ENCODE peak calls at places on chromosomes 6 and 20, in four cellular contexts. One of them, this sample, is unnamed.
A peak's percentile ranks its signal among the peaks of the same experiment; 100 is the strongest.

GRCh38 chr6:99746261-99746895 is 139.7 kb downstream of the PRDM13 start:
- DNase-seq in CD8-positive, alpha-beta T cell: peak; percentile 61
- DNase-seq in choroid plexus epithelial cell: peak; percentile 90
- DNase-seq in A549: peak; percentile 72
- DNase-seq in this sample: peak; percentile 82

GRCh38 chr20:40863337-40863919 is 165.2 kb upstream of the TOP1 start:
- DNase-seq in CD8-positive, alpha-beta T cell: no peak
- DNase-seq in choroid plexus epithelial cell: no peak
- DNase-seq in A549: no peak
- DNase-seq in this sample: no peak

GRCh38 chr20:52812231-52812847 is 159.8 kb upstream of the TSHZ2 start:
- DNase-seq in CD8-positive, alpha-beta T cell: no peak
- DNase-seq in choroid plexus epithelial cell: no peak
- DNase-seq in A549: peak; percentile 10
- DNase-seq in this sample: no peak

GRCh38 chr6:110566346-110567125 is 90.1 kb upstream of the SLC22A16 start:
- DNase-seq in CD8-positive, alpha-beta T cell: no peak
- DNase-seq in choroid plexus epithelial cell: no peak
- DNase-seq in A549: no peak
- DNase-seq in this sample: no peak

GRCh38 chr20:3315110-3315509 is 76.1 kb upstream of the SLC4A11 start:
- DNase-seq in CD8-positive, alpha-beta T cell: no peak
- DNase-seq in choroid plexus epithelial cell: no peak
- DNase-seq in A549: no peak
- DNase-seq in this sample: peak; percentile 28

GRCh38 chr6:51846531-51846930 is 240.9 kb downstream of the PKHD1 start:
- DNase-seq in CD8-positive, alpha-beta T cell: no peak
- DNase-seq in choroid plexus epithelial cell: no peak
- DNase-seq in A549: no peak
- DNase-seq in this sample: no peak

GRCh38 chr6:28167068-28167467 is 25.4 kb downstream of the ZKSCAN8 start:
- DNase-seq in CD8-positive, alpha-beta T cell: no peak
- DNase-seq in choroid plexus epithelial cell: peak; percentile 36
- DNase-seq in A549: no peak
- DNase-seq in this sample: peak; percentile 94

GRCh38 chr6:34457747-34458462 is 8.0 kb upstream of the PACSIN1 start:
- DNase-seq in CD8-positive, alpha-beta T cell: no peak
- DNase-seq in choroid plexus epithelial cell: no peak
- DNase-seq in A549: no peak
- DNase-seq in this sample: no peak

GRCh38 chr20:11902264-11902663 is 15.4 kb upstream of the BTBD3 start:
- DNase-seq in CD8-positive, alpha-beta T cell: no peak
- DNase-seq in choroid plexus epithelial cell: peak; percentile 82
- DNase-seq in A549: peak; percentile 14
- DNase-seq in this sample: peak; percentile 42

GRCh38 chr6:95091823-95092436 is 485.4 kb upstream of the MANEA start:
- DNase-seq in CD8-positive, alpha-beta T cell: no peak
- DNase-seq in choroid plexus epithelial cell: peak; percentile 87
- DNase-seq in A549: peak; percentile 54
- DNase-seq in this sample: peak; percentile 76

GRCh38 chr6:140011537-140011936 is 637.1 kb upstream of the CITED2 start:
- DNase-seq in CD8-positive, alpha-beta T cell: no peak
- DNase-seq in choroid plexus epithelial cell: no peak
- DNase-seq in A549: no peak
- DNase-seq in this sample: no peak
- TF ChIP-seq CTCF in CD8-positive, alpha-beta T cell: no peak
- TF ChIP-seq CTCF in choroid plexus epithelial cell: no peak
- TF ChIP-seq CTCF in A549: no peak
- TF ChIP-seq CTCF in this sample: no peak

DNA sequence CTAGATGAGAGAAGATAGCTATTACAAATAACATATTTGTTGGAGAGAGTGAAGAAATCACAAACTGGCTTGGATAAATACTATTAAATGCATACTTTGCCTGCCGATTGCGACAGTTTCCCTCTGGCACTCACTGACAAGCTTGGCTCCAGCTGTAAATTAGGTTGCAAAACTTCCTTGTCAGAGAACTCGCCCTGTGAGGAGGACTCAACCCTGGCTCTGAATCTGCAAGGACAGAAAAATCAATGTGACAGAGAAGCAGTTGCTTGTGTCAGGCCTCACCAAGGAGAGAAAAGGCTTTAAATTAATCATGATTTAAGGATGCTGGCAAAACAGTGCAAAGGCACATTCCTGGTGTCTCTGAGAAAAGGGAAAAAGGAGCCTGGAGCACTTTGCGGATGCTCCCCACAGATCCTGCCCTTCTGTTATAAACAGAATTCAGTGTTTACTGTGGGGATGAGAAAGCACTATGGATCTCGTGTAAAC is 423.6 kb upstream of the MARCKS start:
- DNase-seq in CD8-positive, alpha-beta T cell: no peak
- DNase-seq in choroid plexus epithelial cell: peak; percentile 88
- DNase-seq in A549: peak; percentile 81
- DNase-seq in this sample: peak; percentile 96
- H3K4me3 ChIP-seq in CD8-positive, alpha-beta T cell: no peak overlapping the region
- H3K4me3 ChIP-seq in choroid plexus epithelial cell: no peak overlapping the region
- H3K4me3 ChIP-seq in A549: no peak overlapping the region
- H3K4me3 ChIP-seq in this sample: peak overlapping the region; percentile 36

GRCh38 chr6:26088344-26088743 is 1.1 kb downstream of the HFE start:
- DNase-seq in CD8-positive, alpha-beta T cell: no peak
- DNase-seq in choroid plexus epithelial cell: peak; percentile 37
- DNase-seq in A549: no peak
- DNase-seq in this sample: no peak

GRCh38 chr6:26092443-26092842 is 5.2 kb downstream of the HFE start:
- DNase-seq in CD8-positive, alpha-beta T cell: no peak
- DNase-seq in choroid plexus epithelial cell: no peak
- DNase-seq in A549: no peak
- DNase-seq in this sample: no peak

GRCh38 chr6:26089272-26089671 is 2.0 kb downstream of the HFE start:
- DNase-seq in CD8-positive, alpha-beta T cell: no peak
- DNase-seq in choroid plexus epithelial cell: peak; percentile 3
- DNase-seq in A549: no peak
- DNase-seq in this sample: no peak

GRCh38 chr6:26086214-26086613 is 1.0 kb upstream of the HFE start:
- DNase-seq in CD8-positive, alpha-beta T cell: peak; percentile 53
- DNase-seq in choroid plexus epithelial cell: no peak
- DNase-seq in A549: no peak
- DNase-seq in this sample: no peak

GRCh38 chr6:26087284-26088115 is at the start of gene HFE:
- DNase-seq in CD8-positive, alpha-beta T cell: peak; percentile 58
- DNase-seq in choroid plexus epithelial cell: peak; percentile 65
- DNase-seq in A549: peak; percentile 48
- DNase-seq in this sample: peak; percentile 54
- TF ChIP-seq CTCF in CD8-positive, alpha-beta T cell: no peak
- TF ChIP-seq CTCF in choroid plexus epithelial cell: peak; percentile 32
- TF ChIP-seq CTCF in A549: no peak
- TF ChIP-seq CTCF in this sample: no peak

DNA sequence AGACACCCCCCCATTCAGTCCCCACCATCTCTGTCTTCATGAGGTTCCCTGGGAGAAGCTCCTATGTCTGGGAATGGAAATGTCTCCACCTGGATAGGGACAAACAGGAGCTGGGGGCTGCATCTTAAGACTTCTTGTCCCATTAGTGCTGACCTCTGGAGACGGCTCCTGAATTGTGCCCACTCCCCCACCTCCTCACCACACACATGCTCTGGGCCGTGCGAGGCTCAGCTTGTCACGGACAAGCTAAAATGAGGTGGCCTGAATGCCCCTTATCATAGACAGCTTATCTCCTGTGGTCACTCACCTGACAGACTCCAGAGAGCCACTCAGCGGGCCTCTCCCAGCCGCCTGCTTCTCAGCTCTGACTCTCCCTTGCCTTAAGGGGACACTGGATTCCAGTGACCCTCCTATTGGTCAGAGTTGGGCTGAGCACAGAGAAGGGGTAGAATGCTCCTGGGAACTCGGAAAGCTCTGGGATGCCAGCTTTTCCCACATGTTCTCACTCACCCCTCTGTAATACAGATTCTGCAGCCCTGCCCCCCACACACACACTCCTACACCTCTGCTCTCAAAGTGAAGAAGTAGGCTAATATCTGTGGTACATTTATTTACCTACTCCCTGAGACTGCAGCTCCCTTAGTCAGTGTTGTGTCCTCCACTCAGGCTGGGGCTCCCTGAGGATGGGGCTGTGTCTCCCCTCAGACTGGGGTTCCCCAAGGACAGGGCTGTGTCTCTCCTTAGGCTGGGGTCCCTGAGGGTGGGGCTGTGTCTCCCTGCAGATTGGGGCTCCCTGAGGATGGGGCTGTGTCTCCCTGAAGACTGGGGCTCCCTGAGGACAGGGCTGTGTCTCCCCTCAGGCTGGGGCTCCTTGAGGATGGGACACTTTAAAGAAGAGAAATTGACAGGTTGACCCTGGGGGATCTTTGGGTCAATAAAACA is 167.5 kb downstream of the VEGFA start:
- DNase-seq in CD8-positive, alpha-beta T cell: no peak
- DNase-seq in choroid plexus epithelial cell: no peak
- DNase-seq in A549: no peak
- DNase-seq in this sample: no peak
- H3K4me3 ChIP-seq in CD8-positive, alpha-beta T cell: no peak overlapping the region
- H3K4me3 ChIP-seq in choroid plexus epithelial cell: no peak overlapping the region
- H3K4me3 ChIP-seq in A549: no peak overlapping the region
- H3K4me3 ChIP-seq in this sample: no peak overlapping the region

GRCh38 chr6:158808442-158808833 is 10.7 kb downstream of the EZR start:
- DNase-seq in CD8-positive, alpha-beta T cell: no peak
- DNase-seq in choroid plexus epithelial cell: no peak
- DNase-seq in A549: no peak
- DNase-seq in this sample: peak; percentile 65
- TF ChIP-seq CTCF in CD8-positive, alpha-beta T cell: no peak
- TF ChIP-seq CTCF in choroid plexus epithelial cell: no peak
- TF ChIP-seq CTCF in A549: no peak
- TF ChIP-seq CTCF in this sample: peak; percentile 32

GRCh38 chr6:166959906-166960608 is 3.7 kb upstream of the RNASET2 start:
- DNase-seq in CD8-positive, alpha-beta T cell: no peak
- DNase-seq in choroid plexus epithelial cell: no peak
- DNase-seq in A549: no peak
- DNase-seq in this sample: no peak
- H3K4me3 ChIP-seq in CD8-positive, alpha-beta T cell: no peak overlapping the region
- H3K4me3 ChIP-seq in choroid plexus epithelial cell: no peak overlapping the region
- H3K4me3 ChIP-seq in A549: no peak overlapping the region
- H3K4me3 ChIP-seq in this sample: no peak overlapping the region